ENCODE peak calls at places on chromosomes 4 and X, in four cellular contexts. B is cardiac muscle cell, V is transverse colon, G is foreskin fibroblast. L is an unnamed sample.

GRCh38 chr4:127155121-127155520 is 477.6 kb upstream of the INTU start:
- DNase-seq in B (no peak), V (no peak), G (no peak), L (no peak)

GRCh38 chr4:185276036-185276435 is 66.6 kb downstream of the SNX25 start:
- DNase-seq in B (no peak), V (no peak), G (peak), L (no peak)

GRCh38 chrX:144259054-144259453 is 375.2 kb downstream of the UBE2NL start:
- DNase-seq in B (no peak), V (no peak), G (no peak), L (no peak)

GRCh38 chr4:138251904-138252303 is 9.8 kb upstream of the SLC7A11 start:
- DNase-seq in B (no peak), V (no peak), G (no peak), L (no peak)

GRCh38 chr4:135418353-135418752 is 1216.8 kb upstream of the PABPC4L start:
- DNase-seq in B (no peak), V (no peak), G (no peak), L (no peak)

GRCh38 chr4:77308843-77309242 is 151.8 kb downstream of the CCNG2 start:
- DNase-seq in B (peak), V (no peak), G (peak), L (no peak)

GRCh38 chr4:76017056-76017686 is 6.1 kb downstream of the CXCL10 start:
- DNase-seq in B (no peak), V (no peak), G (no peak), L (no peak)

GRCh38 chr4:8900588-8900987 is 28.9 kb upstream of the HMX1 start:
- DNase-seq in B (no peak), V (no peak), G (no peak), L (no peak)

GRCh38 chrX:107775734-107776511 is at the start of gene TSC22D3:
- DNase-seq in B (peak), V (peak), G (peak), L (no peak)

GRCh38 chr4:44760142-44760898 is 34.0 kb upstream of the GNPDA2 start:
- DNase-seq in B (peak), V (no peak), G (peak), L (no peak)

GRCh38 chr4:40699648-40700047 is 50.1 kb upstream of the NSUN7 start:
- DNase-seq in B (no peak), V (no peak), G (no peak), L (peak)

GRCh38 chr4:74038161-74039064 is at the start of gene CXCL3:
- DNase-seq in B (peak), V (peak), G (peak), L (no peak)

GRCh38 chrX:20374450-20374849 is 107.7 kb upstream of the RPS6KA3 start:
- DNase-seq in B (no peak), V (no peak), G (no peak), L (no peak)

GRCh38 chr4:159006202-159006601 is 96.7 kb upstream of the RAPGEF2 start:
- DNase-seq in B (no peak), V (peak), G (peak), L (no peak)

GRCh38 chr4:52714597-52715254 is 36.5 kb downstream of the ERVMER34-1 start:
- DNase-seq in B (no peak), V (no peak), G (peak), L (no peak)
- H3K4me3 ChIP-seq in B (no peak), V (no peak), G (no peak), L (no peak)

DNA sequence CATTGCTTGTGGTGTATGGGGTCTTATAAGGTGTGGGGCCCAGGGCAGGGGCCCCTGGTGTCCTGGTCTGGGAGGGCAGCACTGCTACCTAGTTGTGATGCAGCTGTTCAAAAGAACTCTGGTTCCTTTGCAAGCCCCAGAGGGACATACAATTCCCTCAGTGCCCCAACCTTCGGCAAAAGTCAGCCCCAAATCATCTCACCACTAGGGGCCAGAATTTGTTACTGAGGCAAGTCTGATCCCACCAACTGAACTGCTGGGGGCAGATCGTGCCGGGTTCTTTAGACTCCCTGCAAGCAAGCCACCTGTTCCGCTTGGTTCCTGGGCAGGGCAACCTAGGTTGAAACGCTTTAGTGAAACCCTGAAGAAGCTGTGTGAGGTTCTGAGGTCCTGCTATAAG is 180.1 kb upstream of the S100G start:
- DNase-seq in B (no peak), V (no peak), G (no peak), L (no peak)
- TF ChIP-seq CTCF in B (peak), V (no peak), G (no peak), L (no peak)

GRCh38 chrX:140767646-140768045 is 58.1 kb downstream of the LINC00632 start:
- DNase-seq in B (no peak), V (no peak), G (peak), L (no peak)

GRCh38 chrX:140762061-140762460 is 52.5 kb downstream of the LINC00632 start:
- DNase-seq in B (peak), V (peak), G (peak), L (no peak)

GRCh38 chrX:140764401-140764919 is 54.9 kb downstream of the LINC00632 start:
- DNase-seq in B (peak), V (no peak), G (peak), L (no peak)

GRCh38 chrX:140765043-140765784 is 55.7 kb downstream of the LINC00632 start:
- DNase-seq in B (peak), V (no peak), G (peak), L (no peak)

DNA sequence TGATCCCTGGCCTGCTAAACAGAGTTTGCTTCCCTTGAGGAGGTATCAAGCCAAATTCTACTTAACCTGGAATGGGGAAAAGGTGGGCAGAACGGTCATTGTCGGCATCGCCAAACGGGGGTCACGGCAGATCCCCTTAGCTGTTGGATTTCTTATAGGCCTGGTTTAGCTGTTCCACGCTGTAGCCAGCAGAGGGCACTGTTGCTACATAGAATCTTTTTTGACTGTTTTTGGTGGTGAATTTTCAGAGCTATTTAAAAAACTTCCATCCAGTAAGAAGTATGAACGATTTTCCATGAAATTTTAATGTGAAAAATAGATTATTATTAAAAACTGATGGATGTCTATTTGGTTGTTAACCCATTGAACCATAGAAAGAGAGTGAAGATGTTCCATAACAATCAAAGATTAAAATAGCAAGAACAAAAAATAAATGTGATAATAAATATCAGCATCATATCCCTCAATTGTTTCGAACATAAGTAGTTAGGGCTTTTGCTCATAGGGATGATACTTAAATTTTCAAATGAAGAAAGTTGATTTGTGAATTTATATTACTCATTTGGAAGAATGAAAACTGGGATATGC is 56.6 kb downstream of the LINC00632 start:
- DNase-seq in B (peak), V (peak), G (peak), L (no peak)
- H3K4me3 ChIP-seq in B (peak), V (no peak), G (peak), L (peak)

DNA sequence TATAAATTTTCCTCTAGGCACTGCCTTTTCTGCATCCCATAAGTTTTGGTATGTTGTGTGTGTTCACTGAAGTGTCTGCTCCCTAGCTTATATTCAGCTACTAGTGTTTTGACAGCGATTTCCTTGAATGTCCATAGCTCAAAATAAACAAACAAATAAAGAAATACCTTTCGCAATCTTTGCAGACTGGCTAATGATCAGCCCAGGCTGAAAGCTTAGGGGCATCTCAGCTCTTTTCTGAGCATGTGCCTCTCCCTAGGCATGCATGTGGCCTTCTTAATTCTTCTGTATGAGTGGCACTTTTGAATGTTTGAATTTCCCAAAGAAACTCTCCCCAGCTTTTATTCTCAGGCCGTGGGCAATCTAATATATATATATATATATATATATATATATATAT is 44.6 kb upstream of the SHROOM4 start:
- DNase-seq in B (no peak), V (no peak), G (no peak), L (no peak)
- TF ChIP-seq CTCF in B (no peak), V (no peak), G (no peak), L (no peak)

DNA sequence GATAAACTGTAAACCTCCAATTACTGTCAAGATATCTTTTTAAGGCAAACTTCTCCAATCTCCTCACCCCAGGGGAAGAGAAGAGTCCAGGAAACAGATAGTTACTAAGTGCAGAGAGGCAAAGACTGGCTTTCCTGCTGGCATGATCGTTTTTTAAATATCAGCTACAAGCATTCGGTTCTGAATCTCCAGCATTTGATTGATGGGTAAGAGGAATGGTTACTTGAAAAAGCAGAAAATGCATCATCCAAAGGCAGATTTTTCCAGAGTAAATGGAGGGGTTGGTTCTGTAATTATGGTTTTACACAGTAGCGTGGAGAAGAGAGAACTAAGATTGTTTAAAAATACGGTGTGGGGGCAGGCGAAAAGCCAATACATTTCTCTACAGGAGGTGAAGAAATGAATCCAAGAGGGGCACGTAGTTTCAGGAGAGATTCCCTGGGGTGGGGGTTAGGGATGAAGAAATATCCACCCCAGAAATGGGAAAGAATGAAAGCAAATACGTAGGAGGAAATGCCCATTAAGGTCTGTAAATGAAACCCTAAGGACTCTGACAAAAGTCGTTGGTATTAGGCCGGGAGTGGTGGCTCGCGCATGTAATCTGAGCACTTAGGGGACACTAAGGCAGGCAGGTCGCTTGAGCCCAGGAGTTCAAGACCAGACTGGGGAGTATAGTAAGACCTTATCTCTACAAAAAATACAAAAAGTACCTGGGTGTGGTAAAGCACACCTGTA is 248.3 kb downstream of the DHRSX start:
- DNase-seq in B (no peak), V (no peak), G (no peak), L (no peak)
- H3K4me3 ChIP-seq in B (no peak), V (no peak), G (no peak), L (no peak)

DNA sequence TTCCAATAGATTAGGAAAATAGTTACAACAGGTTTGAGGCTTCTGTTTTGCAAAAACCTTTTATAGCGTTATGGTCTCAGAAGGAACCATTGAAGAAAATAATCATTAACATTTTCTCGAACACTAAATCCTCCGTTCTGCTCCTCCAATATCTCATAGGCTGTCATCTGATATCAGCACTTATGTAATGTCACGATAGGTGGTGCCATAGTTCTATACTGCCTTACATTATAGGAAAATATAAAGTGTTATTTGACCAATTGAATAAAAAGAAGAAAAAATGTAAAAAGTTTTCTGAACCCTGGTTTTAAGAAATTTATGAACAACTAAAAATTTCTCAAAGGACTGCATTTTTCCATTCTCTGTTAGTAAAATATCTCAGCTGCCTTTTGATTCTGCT is 291.4 kb downstream of the RPA4 start:
- DNase-seq in B (no peak), V (no peak), G (no peak), L (no peak)
- TF ChIP-seq CTCF in B (no peak), V (no peak), G (no peak), L (no peak)

GRCh38 chrX:136783159-136783558 is 2.4 kb upstream of the ARHGEF6 start:
- DNase-seq in B (no peak), V (no peak), G (no peak), L (no peak)

GRCh38 chrX:136779346-136779781 is 1.4 kb downstream of the ARHGEF6 start:
- DNase-seq in B (no peak), V (no peak), G (peak), L (no peak)

GRCh38 chrX:136780241-136780640 is 491 bp downstream of the ARHGEF6 start:
- DNase-seq in B (no peak), V (no peak), G (no peak), L (no peak)

GRCh38 chrX:136780738-136781137 is at the start of gene ARHGEF6:
- DNase-seq in B (no peak), V (peak), G (peak), L (no peak)

GRCh38 chrX:136781180-136781797 is 557 bp upstream of the ARHGEF6 start:
- DNase-seq in B (no peak), V (no peak), G (peak), L (no peak)
- H3K4me3 ChIP-seq in B (no peak), V (no peak), G (peak), L (no peak)

GRCh38 chrX:51053741-51054140 is 143.2 kb downstream of the BMP15 start:
- DNase-seq in B (no peak), V (no peak), G (no peak), L (no peak)

GRCh38 chrX:51047950-51048349 is 137.4 kb downstream of the BMP15 start:
- DNase-seq in B (no peak), V (no peak), G (no peak), L (no peak)
- TF ChIP-seq CTCF in B (no peak), V (no peak), G (no peak), L (no peak)

DNA sequence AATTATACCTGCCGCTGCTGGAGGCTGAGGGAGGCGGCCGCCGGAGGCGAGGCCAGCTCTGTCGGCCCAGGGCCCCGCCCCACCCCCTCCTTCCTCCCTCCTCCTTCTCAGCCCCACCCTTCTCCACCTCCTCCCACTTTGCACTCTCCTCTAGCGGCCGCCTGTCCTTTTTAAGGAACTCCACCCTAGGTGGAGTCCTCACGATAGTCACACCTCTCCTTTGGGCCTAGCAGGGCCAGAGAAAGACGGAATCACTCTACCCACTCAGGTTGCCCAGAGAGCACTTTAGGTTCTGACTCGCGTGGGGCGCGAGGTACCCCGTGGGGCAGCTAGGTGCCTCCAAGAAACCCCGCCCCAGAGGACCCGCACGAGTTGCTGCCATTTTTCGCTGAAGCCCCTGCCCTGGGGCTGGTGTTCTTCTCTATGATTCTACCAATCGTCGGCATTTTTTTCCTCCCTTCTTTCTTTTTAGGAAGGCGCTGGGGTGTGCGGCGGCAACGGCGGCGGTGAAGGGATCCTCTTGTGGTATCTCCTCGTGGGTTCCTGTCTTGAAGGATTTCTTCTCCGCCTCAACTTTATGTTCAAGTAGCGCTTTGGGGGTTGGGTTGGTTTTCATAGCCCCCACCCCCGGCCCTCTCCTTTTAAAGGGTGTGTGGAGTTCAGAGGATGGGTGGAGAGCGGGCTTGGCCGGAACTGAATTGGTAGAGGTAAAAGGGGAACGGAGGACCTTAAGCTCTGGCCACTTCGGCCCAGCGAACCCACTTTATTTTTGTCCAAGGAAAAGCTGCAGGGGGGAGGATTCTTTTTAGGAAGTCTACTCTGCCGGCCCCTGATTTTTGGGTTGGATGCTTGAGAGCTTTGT is at the start of gene KLF8:
- DNase-seq in B (peak), V (peak), G (peak), L (no peak)
- H3K4me3 ChIP-seq in B (peak), V (peak), G (peak), L (no peak)